ENCODE peak calls at places on chromosomes 1 and 21, in nine cellular contexts. U is epithelial cell of prostate; R is activated CD8-positive, alpha-beta memory T cell treated with anti-CD3 and anti-CD28 coated beads for 1 hour; T is psoas muscle; V is stimulated activated CD8-positive, alpha-beta memory T cell treated with anti-CD3 and anti-CD28 coated beads, Interleukin-7, amount 100 ng/mL, for 1 hour; H is NB4; C is NCI-H2029 treated with DMSO at 0.1 percent for 48 hours; O is effector CD8-positive, alpha-beta T cell; D is HTR-8/SVneo. F is an unnamed sample.

GRCh38 chr1:204507317-204508105 is 8.7 kb upstream of the MDM4 start:
- DNase-seq in U (no peak), R (no peak), T (no peak), V (no peak), H (peak; percentile 78), C (peak; percentile 5), O (no peak), D (peak; percentile 33), F (no peak)

GRCh38 chr1:54971317-54971791 is 9.1 kb upstream of the TMEM61 start:
- DNase-seq in U (peak; percentile 65), R (no peak), T (no peak), V (no peak), H (peak; percentile 35), C (no peak), O (no peak), D (peak; percentile 45), F (no peak)

GRCh38 chr1:64653466-64653865 is 91.4 kb upstream of the RAVER2 start:
- DNase-seq in U (no peak), R (no peak), T (no peak), V (no peak), H (no peak), C (no peak), O (no peak), D (no peak), F (no peak)

GRCh38 chr1:29805896-29806160 is 569.5 kb downstream of the PTPRU start:
- DNase-seq in U (no peak), R (no peak), T (no peak), V (no peak), H (no peak), C (no peak), O (no peak), D (no peak), F (no peak)

GRCh38 chr1:75345538-75346292 is 211.5 kb downstream of the LHX8 start:
- DNase-seq in U (peak; percentile 45), R (no peak), T (no peak), V (no peak), H (no peak), C (no peak), O (no peak), D (no peak), F (no peak)

GRCh38 chr1:10459185-10459584 is 9.4 kb downstream of the CORT start:
- DNase-seq in U (peak; percentile 61), R (no peak), T (no peak), V (no peak), H (peak; percentile 92), C (no peak), O (no peak), D (peak; percentile 60), F (no peak)

GRCh38 chr1:170032531-170033295 is 41.8 kb downstream of the KIFAP3 start:
- DNase-seq in U (no peak), R (no peak), T (no peak), V (no peak), H (no peak), C (no peak), O (no peak), D (no peak), F (no peak)

GRCh38 chr1:100538935-100539835 is 1.2 kb downstream of the GPR88 start:
- DNase-seq in U (no peak), R (no peak), T (no peak), V (no peak), H (peak; percentile 61), C (no peak), O (no peak), D (peak; percentile 9), F (no peak)

GRCh38 chr1:118117521-118117920 is 67.5 kb downstream of the SPAG17 start:
- DNase-seq in U (no peak), R (no peak), T (no peak), V (no peak), H (no peak), C (no peak), O (no peak), D (no peak), F (no peak)

GRCh38 chr1:236507022-236507700 is 16.6 kb upstream of the LGALS8 start:
- DNase-seq in U (no peak), R (no peak), T (no peak), V (no peak), H (no peak), C (no peak), O (no peak), D (peak; percentile 31), F (no peak)

GRCh38 chr1:8259498-8260290 is 58.2 kb upstream of the SLC45A1 start:
- DNase-seq in U (peak; percentile 43), R (no peak), T (peak; percentile 69), V (no peak), H (no peak), C (peak; percentile 96), O (no peak), D (peak; percentile 44), F (no peak)

GRCh38 chr1:3710251-3710650 is 42.0 kb upstream of the CCDC27 start:
- DNase-seq in U (no peak), R (no peak), T (no peak), V (no peak), H (no peak), C (no peak), O (no peak), D (no peak), F (no peak)

GRCh38 chr21:42677339-42678117 is 24.1 kb downstream of the PDE9A start:
- DNase-seq in U (no peak), R (no peak), T (peak; percentile 12), V (no peak), H (peak; percentile 93), C (no peak), O (no peak), D (peak; percentile 56), F (no peak)

GRCh38 chr1:225998560-225999226 is 450 bp downstream of the SDE2 start:
- DNase-seq in U (no peak), R (no peak), T (no peak), V (no peak), H (peak; percentile 25), C (no peak), O (no peak), D (no peak), F (no peak)

GRCh38 chr1:13512472-13512871 is 1.3 kb downstream of the LRRC38 start:
- DNase-seq in U (no peak), R (no peak), T (no peak), V (no peak), H (no peak), C (no peak), O (no peak), D (no peak), F (no peak)